ENCODE peak calls at places on chromosomes 16 and 17, in five cellular contexts. W is activated T-cell treated with anti-CD3 and anti-CD28 coated beads, Interleukin-2, amount 50 U/mL, for 4 hours; C is HTR-8/SVneo; U is iris pigment epithelial cell; O is NCI-H1417 treated with DMSO at 0.1 percent for 48 hours. H is an unnamed sample.
A peak's percentile ranks its signal among the peaks of the same experiment; 100 is the strongest.

GRCh38 chr17:14471052-14471451 is 170.2 kb downstream of the HS3ST3B1 start:
- DNase-seq in W (no peak), C (no peak), U (peak; percentile 85), O (no peak), H (no peak)

GRCh38 chr16:15857779-15858560 is 1.1 kb upstream of the MYH11 start:
- DNase-seq in W (no peak), C (no peak), U (peak; percentile 36), O (no peak), H (no peak)

GRCh38 chr17:38706625-38707298 is 1.7 kb downstream of the MLLT6 start:
- DNase-seq in W (peak; percentile 54), C (no peak), U (no peak), O (no peak), H (no peak)

GRCh38 chr17:28508325-28508724 is 2.2 kb downstream of the FOXN1 start:
- DNase-seq in W (no peak), C (no peak), U (no peak), O (no peak), H (no peak)

GRCh38 chr16:1413684-1414531 is 596 bp downstream of the UNKL start:
- DNase-seq in W (peak; percentile 52), C (peak; percentile 56), U (peak; percentile 41), O (no peak), H (no peak)

GRCh38 chr16:55323637-55324490 is at the start of gene IRX6:
- DNase-seq in W (no peak), C (no peak), U (no peak), O (no peak), H (no peak)

GRCh38 chr16:84885024-84885910 is 65.5 kb downstream of the CRISPLD2 start:
- DNase-seq in W (no peak), C (no peak), U (peak; percentile 45), O (no peak), H (no peak)

GRCh38 chr17:82018152-82019041 is 4.3 kb downstream of the CENPX start:
- DNase-seq in W (no peak), C (no peak), U (no peak), O (peak; percentile 61), H (no peak)

GRCh38 chr16:10558746-10559641 is 21.4 kb downstream of the EMP2 start:
- DNase-seq in W (no peak), C (no peak), U (no peak), O (no peak), H (no peak)

GRCh38 chr17:44203731-44204452 is 4.2 kb upstream of the ATXN7L3 start:
- DNase-seq in W (no peak), C (peak; percentile 69), U (peak; percentile 50), O (no peak), H (no peak)

GRCh38 chr17:16880843-16881230 is 91.1 kb downstream of the TNFRSF13B start:
- DNase-seq in W (no peak), C (no peak), U (no peak), O (no peak), H (no peak)

GRCh38 chr17:49520386-49521087 is 25.4 kb downstream of the NGFR start:
- DNase-seq in W (no peak), C (no peak), U (no peak), O (no peak), H (no peak)

GRCh38 chr17:33436321-33436720 is 143.2 kb upstream of the ASIC2 start:
- DNase-seq in W (no peak), C (no peak), U (peak; percentile 10), O (no peak), H (no peak)

H was measured in GM18507.